ENCODE peak calls at places on chromosomes 1 and 21, in five cellular contexts. A is head of caudate nucleus, P is AG09309, F is progenitor cell of endocrine pancreas, T is cerebellum. V is an unnamed sample.

GRCh38 chr1:236388332-236388731 is 5.8 kb upstream of the EDARADD start:
- DNase-seq in A (no peak), P (no peak), F (no peak), T (no peak), V (no peak)

GRCh38 chr1:180862305-180862704 is 50.4 kb upstream of the KIAA1614 start:
- DNase-seq in A (no peak), P (no peak), F (no peak), T (no peak), V (no peak)

GRCh38 chr1:52393174-52393573 is 11.0 kb downstream of the ORC1 start:
- DNase-seq in A (no peak), P (no peak), F (no peak), T (no peak), V (no peak)

GRCh38 chr21:31931644-31932469 is 59.0 kb downstream of the HUNK start:
- DNase-seq in A (no peak), P (no peak), F (no peak), T (no peak), V (no peak)

GRCh38 chr1:184289825-184290550 is 96.8 kb upstream of the C1orf21 start:
- DNase-seq in A (no peak), P (no peak), F (no peak), T (no peak), V (no peak)

GRCh38 chr1:235992346-235992745 is 72.5 kb downstream of the NID1 start:
- DNase-seq in A (no peak), P (no peak), F (no peak), T (no peak), V (no peak)

GRCh38 chr1:18959591-18959990 is 3.1 kb upstream of the IFFO2 start:
- DNase-seq in A (no peak), P (no peak), F (no peak), T (no peak), V (no peak)

GRCh38 chr1:7869136-7869905 is 16.5 kb upstream of the UTS2 start:
- DNase-seq in A (no peak), P (no peak), F (no peak), T (no peak), V (no peak)

GRCh38 chr1:198253259-198253658 is 96.5 kb downstream of the NEK7 start:
- DNase-seq in A (no peak), P (no peak), F (no peak), T (no peak), V (no peak)

GRCh38 chr1:175591083-175591743 is 152.2 kb downstream of the TNR start:
- DNase-seq in A (no peak), P (no peak), F (no peak), T (peak), V (no peak)

GRCh38 chr1:223246468-223246867 is 103.4 kb upstream of the TLR5 start:
- DNase-seq in A (no peak), P (no peak), F (no peak), T (no peak), V (peak)